ENCODE peak calls at places on chromosomes 4 and X, in eight cellular contexts. A is breast epithelium; S is RWPE2; R is astrocyte; M is CD4-positive, alpha-beta T cell; K is esophagus muscularis mucosa; L is left ventricle myocardium inferior; O is dorsolateral prefrontal cortex. G is an unnamed sample.

GRCh38 chr4:181959121-181959520 is 284.1 kb upstream of the TENM3 start:
- DNase-seq in A (no peak), S (no peak), R (peak), M (no peak), K (no peak), L (no peak), O (no peak), G (no peak)

GRCh38 chrX:11137543-11138139 is 26.5 kb downstream of the HCCS start:
- DNase-seq in A (no peak), S (no peak), R (peak), M (no peak), K (no peak), L (no peak), O (no peak), G (peak)

GRCh38 chr4:41977709-41978108 is 3.8 kb upstream of the DCAF4L1 start:
- DNase-seq in A (no peak), S (no peak), R (peak), M (no peak), K (no peak), L (no peak), O (no peak), G (no peak)

GRCh38 chr4:15396157-15396800 is 31.6 kb upstream of the C1QTNF7 start:
- DNase-seq in A (no peak), S (no peak), R (no peak), M (peak), K (no peak), L (no peak), O (no peak), G (peak)

GRCh38 chrX:153597351-153597750 is 1.6 kb downstream of the CCNQ start:
- DNase-seq in A (no peak), S (no peak), R (no peak), M (no peak), K (no peak), L (no peak), O (no peak), G (no peak)

GRCh38 chrX:139877710-139878414 is 55.0 kb downstream of the ATP11C start:
- DNase-seq in A (no peak), S (no peak), R (no peak), M (no peak), K (no peak), L (no peak), O (no peak), G (no peak)

GRCh38 chrX:130039847-130040246 is 57.4 kb downstream of the BCORL1 start:
- DNase-seq in A (no peak), S (no peak), R (no peak), M (no peak), K (no peak), L (no peak), O (no peak), G (no peak)

GRCh38 chr4:65007841-65008439 is 598.7 kb upstream of the TECRL start:
- DNase-seq in A (no peak), S (no peak), R (peak), M (no peak), K (no peak), L (no peak), O (no peak), G (no peak)

GRCh38 chr4:38132843-38133662 is 172.9 kb downstream of the PTTG2 start:
- DNase-seq in A (no peak), S (no peak), R (no peak), M (no peak), K (no peak), L (no peak), O (no peak), G (no peak)

GRCh38 chr4:102623622-102624021 is 122.5 kb downstream of the NFKB1 start:
- DNase-seq in A (no peak), S (no peak), R (peak), M (no peak), K (no peak), L (no peak), O (no peak), G (no peak)

GRCh38 chr4:174358823-174359222 is 75.1 kb downstream of the CEP44 start:
- DNase-seq in A (no peak), S (no peak), R (peak), M (no peak), K (no peak), L (no peak), O (no peak), G (peak)

GRCh38 chr4:38160487-38161207 is 200.4 kb downstream of the PTTG2 start:
- DNase-seq in A (no peak), S (peak), R (peak), M (peak), K (no peak), L (no peak), O (no peak), G (peak)

GRCh38 chr4:184845367-184846011 is 19.7 kb upstream of the ACSL1 start:
- DNase-seq in A (no peak), S (no peak), R (peak), M (no peak), K (no peak), L (no peak), O (no peak), G (no peak)

GRCh38 chrX:109632906-109633504 is 8.0 kb upstream of the KCNE5 start:
- DNase-seq in A (no peak), S (no peak), R (no peak), M (no peak), K (no peak), L (no peak), O (no peak), G (no peak)

GRCh38 chr4:185167205-185167604 is 24.1 kb downstream of the SLC25A4 start:
- DNase-seq in A (no peak), S (no peak), R (no peak), M (no peak), K (no peak), L (no peak), O (no peak), G (no peak)

GRCh38 chr4:88187766-88188165 is 29.3 kb upstream of the ABCG2 start:
- DNase-seq in A (no peak), S (no peak), R (no peak), M (no peak), K (no peak), L (no peak), O (no peak), G (no peak)

GRCh38 chr4:15482842-15483241 is 13.2 kb downstream of the CC2D2A start:
- DNase-seq in A (no peak), S (no peak), R (no peak), M (no peak), K (no peak), L (no peak), O (no peak), G (no peak)

GRCh38 chr4:7425591-7426468 is 8.9 kb downstream of the PSAPL1 start:
- DNase-seq in A (peak), S (peak), R (no peak), M (no peak), K (no peak), L (peak), O (peak), G (no peak)

GRCh38 chr4:8147231-8147970 is 11.2 kb downstream of the ABLIM2 start:
- DNase-seq in A (no peak), S (no peak), R (no peak), M (no peak), K (no peak), L (no peak), O (no peak), G (no peak)

GRCh38 chr4:137980641-137981040 is 261.5 kb downstream of the SLC7A11 start:
- DNase-seq in A (no peak), S (no peak), R (no peak), M (no peak), K (no peak), L (no peak), O (no peak), G (no peak)

GRCh38 chr4:121070274-121070673 is 2.1 kb downstream of the NDNF start:
- DNase-seq in A (no peak), S (no peak), R (no peak), M (no peak), K (no peak), L (no peak), O (no peak), G (no peak)

GRCh38 chr4:138035781-138036258 is 206.3 kb downstream of the SLC7A11 start:
- DNase-seq in A (no peak), S (no peak), R (peak), M (no peak), K (no peak), L (no peak), O (no peak), G (no peak)

GRCh38 chr4:140756292-140757219 is at the start of gene TBC1D9:
- DNase-seq in A (peak), S (peak), R (peak), M (no peak), K (no peak), L (peak), O (peak), G (no peak)

GRCh38 chr4:41160010-41160789 is 54.1 kb downstream of the APBB2 start:
- DNase-seq in A (no peak), S (peak), R (peak), M (no peak), K (peak), L (no peak), O (no peak), G (no peak)

GRCh38 chr4:99834569-99834968 is 17.9 kb downstream of the DAPP1 start:
- DNase-seq in A (no peak), S (no peak), R (no peak), M (no peak), K (no peak), L (no peak), O (no peak), G (no peak)

GRCh38 chrX:153723351-153724251 is 586 bp downstream of the BCAP31 start:
- DNase-seq in A (no peak), S (no peak), R (no peak), M (no peak), K (no peak), L (no peak), O (no peak), G (peak)

GRCh38 chr4:20432098-20432497 is 180.4 kb downstream of the SLIT2 start:
- DNase-seq in A (no peak), S (no peak), R (peak), M (no peak), K (no peak), L (no peak), O (no peak), G (no peak)

GRCh38 chr4:94160774-94161173 is 46.9 kb upstream of the SMARCAD1 start:
- DNase-seq in A (no peak), S (no peak), R (no peak), M (no peak), K (peak), L (no peak), O (no peak), G (no peak)

GRCh38 chr4:88008624-88009235 is 1.3 kb downstream of the PKD2 start:
- DNase-seq in A (no peak), S (no peak), R (peak), M (no peak), K (no peak), L (no peak), O (no peak), G (no peak)

GRCh38 chr4:17510582-17510981 is 1.3 kb downstream of the QDPR start:
- DNase-seq in A (no peak), S (no peak), R (no peak), M (no peak), K (no peak), L (no peak), O (no peak), G (no peak)
- H3K27ac ChIP-seq in A (no peak), S (no peak), R (no peak), M (no peak), K (peak), L (peak), O (peak), G (no peak)

GRCh38 chrX:45851434-45851991 is 650.8 kb upstream of the DIPK2B start:
- DNase-seq in A (no peak), S (peak), R (no peak), M (no peak), K (no peak), L (no peak), O (peak), G (peak)
- H3K27ac ChIP-seq in A (peak), S (peak), R (peak), M (no peak), K (no peak), L (no peak), O (no peak), G (peak)

GRCh38 chrX:68894513-68895338 is 65.9 kb downstream of the EFNB1 start:
- DNase-seq in A (peak), S (no peak), R (peak), M (peak), K (no peak), L (peak), O (peak), G (peak)
- H3K27ac ChIP-seq in A (peak), S (peak), R (no peak), M (no peak), K (peak), L (peak), O (peak), G (no peak)

GRCh38 chrX:103774070-103774642 is 2.5 kb upstream of the PLP1 start:
- DNase-seq in A (no peak), S (no peak), R (no peak), M (no peak), K (no peak), L (no peak), O (no peak), G (no peak)

GRCh38 chrX:103776586-103776985 is at the start of gene PLP1:
- DNase-seq in A (no peak), S (no peak), R (no peak), M (no peak), K (no peak), L (no peak), O (no peak), G (no peak)

GRCh38 chrX:103779156-103779555 is 2.5 kb downstream of the PLP1 start:
- DNase-seq in A (no peak), S (no peak), R (peak), M (no peak), K (no peak), L (no peak), O (peak), G (no peak)

DNA sequence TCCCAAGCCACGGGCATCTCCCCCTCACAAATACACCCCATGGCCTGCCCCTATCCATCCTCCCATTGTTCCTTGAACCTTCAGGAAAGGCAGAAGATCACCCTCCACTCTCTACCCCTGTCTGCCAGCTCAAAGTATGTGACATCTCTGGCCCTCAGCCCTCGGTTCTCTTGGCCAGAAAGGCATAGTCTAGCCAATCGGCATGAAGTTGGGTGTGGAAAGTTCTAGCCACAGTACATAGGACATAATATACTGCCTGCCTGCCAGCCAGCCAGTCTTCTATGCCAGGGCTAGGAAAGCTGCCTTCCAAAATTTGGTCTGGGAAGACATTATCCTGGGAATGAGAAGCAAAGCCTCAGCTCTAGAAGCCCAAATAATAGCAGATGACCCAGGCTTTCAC is 3.2 kb upstream of the PLP1 start:
- DNase-seq in A (no peak), S (no peak), R (no peak), M (no peak), K (no peak), L (no peak), O (no peak), G (no peak)
- H3K27ac ChIP-seq in A (no peak), S (no peak), R (no peak), M (no peak), K (no peak), L (no peak), O (peak), G (no peak)